ENCODE peak calls at places on chromosomes 3 and 15, in five cellular contexts. G, Y, P, K and C are unnamed samples.

GRCh38 chr3:44012146-44012899 is 229.4 kb upstream of the TOPAZ1 start:
- DNase-seq in Y (no peak), P (no peak), G (no peak), K (no peak), C (no peak)

GRCh38 chr3:71825551-71826283 is 40.8 kb upstream of the PROK2 start:
- DNase-seq in Y (no peak), G (no peak), P (no peak), K (no peak), C (no peak)

GRCh38 chr3:112561085-112561692 is 573 bp downstream of the ATG3 start:
- DNase-seq in G (peak; percentile 82), Y (peak; percentile 48), K (peak; percentile 23), P (peak; percentile 85), C (peak; percentile 87)

GRCh38 chr15:84749111-84749991 is 959 bp downstream of the ZNF592 start:
- DNase-seq in G (peak; percentile 18), K (no peak), P (peak; percentile 69), Y (peak; percentile 20), C (peak; percentile 37)

GRCh38 chr15:70259640-70260066 is 161.9 kb upstream of the TLE3 start:
- DNase-seq in K (no peak), Y (no peak), G (no peak), P (no peak), C (no peak)

GRCh38 chr3:58009026-58009748 is 965 bp downstream of the FLNB start:
- DNase-seq in P (no peak), Y (no peak), K (no peak), G (no peak), C (no peak)

GRCh38 chr3:58237238-58237939 is at the start of gene ABHD6:
- DNase-seq in P (peak; percentile 79), G (peak; percentile 45), Y (peak; percentile 68), K (peak; percentile 14), C (peak; percentile 63)

GRCh38 chr15:43440721-43441281 is 52.2 kb downstream of the TP53BP1 start:
- DNase-seq in K (peak; percentile 11), P (peak; percentile 82), G (peak; percentile 97), Y (no peak), C (peak; percentile 73)

GRCh38 chr15:39285066-39285465 is 295.8 kb upstream of the THBS1 start:
- DNase-seq in G (peak; percentile 86), K (no peak), P (no peak), Y (no peak), C (no peak)

GRCh38 chr3:186705882-186706780 is 11.0 kb upstream of the KNG1 start:
- DNase-seq in P (no peak), K (no peak), Y (peak; percentile 5), G (no peak), C (no peak)

GRCh38 chr3:175002732-175003143 is 143.6 kb downstream of the NAALADL2 start:
- DNase-seq in P (no peak), K (no peak), G (peak; percentile 94), Y (no peak), C (peak; percentile 82)

GRCh38 chr3:42705962-42706585 is 3.5 kb upstream of the HHATL start:
- DNase-seq in P (no peak), G (no peak), K (no peak), Y (no peak), C (no peak)

GRCh38 chr15:99454107-99454809 is 111.5 kb upstream of the MEF2A start:
- DNase-seq in G (no peak), P (no peak), K (no peak), Y (no peak), C (no peak)

GRCh38 chr3:35727179-35727578 is 87.9 kb downstream of the ARPP21 start:
- DNase-seq in K (no peak), G (no peak), Y (no peak), P (no peak), C (no peak)

GRCh38 chr15:70376929-70377691 is 279.4 kb upstream of the TLE3 start:
- DNase-seq in K (no peak), G (peak; percentile 62), Y (no peak), P (peak; percentile 39), C (peak; percentile 55)

GRCh38 chr15:77097921-77098320 is 27.0 kb upstream of the TSPAN3 start:
- DNase-seq in G (no peak), K (no peak), Y (no peak), P (no peak), C (no peak)

GRCh38 chr3:42699511-42699971 is 3.1 kb downstream of the HHATL start:
- DNase-seq in P (no peak), K (no peak), Y (no peak), G (no peak), C (no peak)

GRCh38 chr15:57610130-57610529 is 18.4 kb downstream of the MYZAP start:
- DNase-seq in P (peak; percentile 97), G (peak; percentile 44), Y (no peak), K (no peak), C (peak; percentile 86)

GRCh38 chr3:191328963-191329653 is at the start of gene CCDC50:
- DNase-seq in K (peak; percentile 22), Y (peak; percentile 43), P (peak; percentile 94), G (peak; percentile 67), C (peak; percentile 88)

GRCh38 chr3:55595420-55595819 is 108.3 kb upstream of the WNT5A start:
- DNase-seq in Y (no peak), K (no peak), G (no peak), P (no peak), C (no peak)

GRCh38 chr15:23484870-23485269 is 37.8 kb upstream of the GOLGA6L2 start:
- DNase-seq in K (no peak), P (no peak), Y (no peak), G (no peak), C (peak; percentile 0)

GRCh38 chr15:76335851-76336253 is 721 bp upstream of the ISL2 start:
- DNase-seq in P (no peak), Y (no peak), K (no peak), G (no peak), C (no peak)

GRCh38 chr15:100727291-100727851 is 125.0 kb downstream of the ASB7 start:
- DNase-seq in Y (no peak), P (peak; percentile 33), G (peak; percentile 48), K (no peak), C (no peak)

GRCh38 chr15:57527382-57528091 is 64.2 kb upstream of the MYZAP start:
- DNase-seq in G (peak; percentile 75), Y (no peak), P (peak; percentile 60), K (no peak), C (peak; percentile 79)

GRCh38 chr3:127547761-127548605 is 42.5 kb downstream of the TPRA1 start:
- DNase-seq in Y (peak; percentile 61), G (peak; percentile 54), K (no peak), P (peak; percentile 74), C (peak; percentile 82)

GRCh38 chr3:51967384-51968174 is at the start of gene PCBP4:
- DNase-seq in K (no peak), G (no peak), Y (peak; percentile 31), P (peak; percentile 86), C (peak; percentile 46)

DNA sequence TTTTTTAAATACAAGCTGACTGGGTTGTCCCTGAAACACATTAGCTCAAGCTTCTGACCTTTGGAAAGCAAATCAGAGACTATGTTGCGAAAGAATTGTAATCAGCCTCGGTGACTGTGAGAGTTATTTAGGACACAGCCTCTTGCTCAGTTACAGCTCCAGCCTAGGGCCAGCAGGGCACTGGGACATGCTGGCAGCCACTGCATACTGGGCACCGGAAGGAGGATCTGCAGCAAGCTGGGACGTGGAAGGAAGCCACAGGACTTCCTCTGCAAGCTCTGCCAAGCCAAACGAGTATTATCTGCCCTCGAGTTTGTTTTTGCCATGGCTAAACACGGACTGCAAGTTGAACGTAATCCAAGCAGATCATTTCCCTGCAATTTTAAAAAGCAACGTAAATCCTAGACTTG is 24.4 kb upstream of the COPG1 start:
- DNase-seq in Y (no peak), K (peak; percentile 66), P (peak; percentile 97), G (peak; percentile 50), C (peak; percentile 98)
- H3K4me3 ChIP-seq in Y (no peak overlapping the region), K (peak overlapping the region; percentile 8), P (no peak overlapping the region), G (no peak overlapping the region), C (no peak overlapping the region)

GRCh38 chr15:81185896-81186295 is 10.8 kb upstream of the IL16 start:
- DNase-seq in K (no peak), Y (no peak), P (no peak), G (no peak), C (no peak)

GRCh38 chr15:81190922-81191507 is 5.7 kb upstream of the IL16 start:
- DNase-seq in K (no peak), G (no peak), P (no peak), Y (no peak), C (no peak)

GRCh38 chr15:81189583-81190283 is 6.9 kb upstream of the IL16 start:
- DNase-seq in Y (no peak), G (peak; percentile 86), K (no peak), P (peak; percentile 22), C (peak; percentile 81)

GRCh38 chr15:81191701-81192100 is 5.0 kb upstream of the IL16 start:
- DNase-seq in P (no peak), Y (no peak), G (no peak), K (no peak), C (no peak)

DNA sequence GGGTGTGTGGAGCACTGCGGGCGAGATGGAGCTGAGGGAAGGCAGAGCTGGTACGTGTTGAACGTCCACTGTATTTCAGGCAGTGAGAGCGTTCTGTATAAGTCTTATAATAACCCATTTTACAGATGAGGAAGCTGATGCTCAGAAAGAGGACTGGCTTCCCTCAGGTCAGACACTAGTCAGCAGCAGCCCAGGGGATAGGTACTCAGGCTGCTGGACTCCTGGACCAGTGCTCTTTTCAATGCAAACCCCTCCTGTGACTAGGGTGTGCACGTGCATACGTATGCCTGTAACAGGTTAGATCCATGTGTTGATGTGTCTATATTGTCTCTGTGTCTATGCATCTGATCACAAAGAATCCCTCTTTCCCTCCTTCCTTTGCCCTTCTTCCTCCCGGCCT is 8.3 kb upstream of the IL16 start:
- DNase-seq in Y (no peak), K (no peak), G (no peak), P (no peak), C (no peak)
- H3K27me3 ChIP-seq in Y (no peaks in the 10 kb centered on the region), K (no peaks in the 10 kb centered on the region), G (peaks cover 5% of the 10 kb centered on the region), P (no peaks in the 10 kb centered on the region), C (no peaks in the 10 kb centered on the region)

GRCh38 chr3:194623449-194624290 is 9.5 kb downstream of the TMEM44 start:
- DNase-seq in K (no peak), P (no peak), Y (no peak), G (no peak), C (no peak)
- H3K36me3 ChIP-seq in K (peaks cover 5% of the 10 kb centered on the region), P (no peaks in the 10 kb centered on the region), Y (no peaks in the 10 kb centered on the region), G (peaks cover 19% of the 10 kb centered on the region), C (peaks cover 72% of the 10 kb centered on the region)

GRCh38 chr15:63041982-63042878 is at the start of gene TPM1:
- DNase-seq in Y (no peak), P (peak; percentile 38), G (peak; percentile 91), K (peak; percentile 62), C (peak; percentile 54)

GRCh38 chr15:63043391-63044076 is 987 bp downstream of the TPM1 start:
- DNase-seq in P (peak; percentile 13), Y (no peak), G (no peak), K (no peak), C (peak; percentile 43)

GRCh38 chr15:63041402-63041977 is 1.1 kb upstream of the TPM1 start:
- DNase-seq in K (no peak), G (no peak), P (no peak), Y (no peak), C (no peak)

GRCh38 chr15:63044077-63044644 is 1.6 kb downstream of the TPM1 start:
- DNase-seq in Y (no peak), K (no peak), G (no peak), P (no peak), C (no peak)

GRCh38 chr15:63042879-63043340 is 363 bp downstream of the TPM1 start:
- DNase-seq in K (no peak), P (no peak), Y (no peak), G (no peak), C (no peak)
- H3K4me3 ChIP-seq in K (peak overlapping the region; percentile 76), P (no peak overlapping the region), Y (peak overlapping the region; percentile 41), G (peak overlapping the region; percentile 99), C (peak overlapping the region; percentile 53)